ENCODE peak calls at places on chromosomes 1 and 21, in five cellular contexts. Q, O, Y, N and S are unnamed samples.

GRCh38 chr1:8422439-8423133 is 104.7 kb downstream of the SLC45A1 start:
- DNase-seq in O (no peak), N (no peak), Q (peak; percentile 26), Y (peak; percentile 36), S (peak; percentile 21)

GRCh38 chr1:214107322-214108096 is 119.7 kb downstream of the PROX1 start:
- DNase-seq in O (peak; percentile 33), N (no peak), Q (no peak), Y (peak; percentile 2), S (no peak)

GRCh38 chr1:111739984-111740765 is 980 bp upstream of the INKA2 start:
- DNase-seq in O (peak; percentile 94), N (peak; percentile 71), Y (peak; percentile 60), Q (peak; percentile 56), S (peak; percentile 63)

GRCh38 chr1:53982034-53982761 is 35.8 kb downstream of the LDLRAD1 start:
- DNase-seq in N (peak; percentile 48), O (peak; percentile 84), Q (no peak), Y (peak; percentile 20), S (peak; percentile 45)

GRCh38 chr1:93594603-93594880 is 87.1 kb downstream of the BCAR3 start:
- DNase-seq in N (no peak), Q (no peak), Y (no peak), O (no peak), S (peak; percentile 13)

GRCh38 chr1:47810964-47811650 is 186.1 kb downstream of the TRABD2B start:
- DNase-seq in Q (no peak), O (no peak), Y (no peak), N (no peak), S (no peak)

GRCh38 chr1:31704261-31705079 is 653 bp upstream of the COL16A1 start:
- DNase-seq in Y (peak; percentile 72), N (no peak), O (no peak), Q (peak; percentile 46), S (no peak)

GRCh38 chr1:111618953-111619634 is 495 bp upstream of the RAP1A start:
- DNase-seq in Q (no peak), Y (no peak), N (no peak), O (no peak), S (no peak)

GRCh38 chr1:38114231-38114630 is 67.6 kb upstream of the POU3F1 start:
- DNase-seq in Q (peak; percentile 60), N (no peak), Y (peak; percentile 41), O (no peak), S (no peak)

GRCh38 chr1:24107462-24108225 is 4.3 kb downstream of the MYOM3 start:
- DNase-seq in Q (peak; percentile 39), Y (peak; percentile 70), N (peak; percentile 36), O (no peak), S (no peak)

GRCh38 chr1:21200767-21201166 is 24.1 kb upstream of the EIF4G3 start:
- DNase-seq in Y (peak; percentile 61), O (no peak), Q (peak; percentile 22), N (no peak), S (no peak)

GRCh38 chr1:24426738-24427468 is 11.3 kb downstream of the NIPAL3 start:
- DNase-seq in Y (no peak), N (no peak), O (no peak), Q (no peak), S (no peak)

GRCh38 chr21:45118099-45118498 is 43.7 kb downstream of the ADARB1 start:
- DNase-seq in O (no peak), N (no peak), Q (no peak), Y (no peak), S (no peak)

GRCh38 chr1:90717356-90717664 is 208 bp upstream of the BARHL2 start:
- DNase-seq in O (peak; percentile 32), N (no peak), Y (no peak), Q (no peak), S (no peak)
- H3K27me3 ChIP-seq in O (peaks cover 84% of the 10 kb centered on the region), N (peaks cover 95% of the 10 kb centered on the region), Y (peaks cover 90% of the 10 kb centered on the region), Q (peaks cover 68% of the 10 kb centered on the region), S (peaks cover 59% of the 10 kb centered on the region)

GRCh38 chr1:226776975-226777374 is 37.9 kb upstream of the ITPKB start:
- DNase-seq in N (no peak), Y (no peak), Q (no peak), O (no peak), S (no peak)
- TF ChIP-seq CTCF in N (no peak), Y (no peak), Q (no peak), O (no peak), S (no peak)

GRCh38 chr1:84998642-84999280 is 1.8 kb upstream of the MCOLN2 start:
- DNase-seq in O (no peak), Y (no peak), N (no peak), Q (no peak), S (no peak)
- H3K27me3 ChIP-seq in O (peaks cover 22% of the 10 kb centered on the region), Y (peaks cover 38% of the 10 kb centered on the region), N (peaks cover 36% of the 10 kb centered on the region), Q (peaks cover 8% of the 10 kb centered on the region), S (peaks cover 7% of the 10 kb centered on the region)

GRCh38 chr1:194469282-194469681 is 1282.9 kb upstream of the B3GALT2 start:
- DNase-seq in N (no peak), Q (no peak), O (no peak), Y (no peak), S (no peak)

DNA sequence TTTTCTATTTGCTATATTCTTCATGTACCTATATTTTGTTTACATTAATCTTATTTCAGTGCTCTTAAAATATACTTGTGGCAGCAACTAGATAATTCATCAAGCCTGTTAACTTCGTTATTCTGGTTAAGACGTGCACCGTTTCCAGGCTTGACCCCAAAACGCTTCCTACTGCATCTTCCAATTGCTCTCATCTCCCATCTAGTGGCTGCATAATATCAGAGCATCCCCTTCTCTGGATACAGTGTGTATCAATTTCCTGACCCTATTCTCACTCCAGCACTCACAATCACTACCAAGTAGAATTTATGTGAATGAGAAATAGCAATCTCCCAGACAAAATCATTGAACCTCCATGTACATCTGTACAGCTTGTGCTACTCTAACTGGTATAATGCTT is 1280.3 kb upstream of the B3GALT2 start:
- DNase-seq in N (no peak), O (no peak), Q (no peak), Y (no peak), S (peak; percentile 22)
- TF ChIP-seq CTCF in N (no peak), O (peak; percentile 51), Q (peak; percentile 2), Y (peak; percentile 20), S (peak; percentile 59)